ENCODE peak calls at places on chromosomes 6 and 20, in six cellular contexts. A is nephron progenitor cell; E is activated naive CD8-positive, alpha-beta T cell treated with anti-CD3 and anti-CD28 coated beads for 36 hours; I is SW 1271; M is fibroblast of mammary gland; Y is HEK293T. P is an unnamed sample.

GRCh38 chr6:69915346-69915745 is 49.0 kb downstream of the COL19A1 start:
- DNase-seq in A (no peak), E (no peak), I (no peak), M (no peak), Y (no peak), P (no peak)

GRCh38 chr6:6878921-6879585 is 228.7 kb upstream of the RREB1 start:
- DNase-seq in A (no peak), E (no peak), I (no peak), M (peak), Y (no peak), P (no peak)

GRCh38 chr6:4351857-4352669 is 216.7 kb upstream of the ECI2 start:
- DNase-seq in A (no peak), E (no peak), I (peak), M (peak), Y (no peak), P (no peak)

GRCh38 chr6:50589751-50590470 is 123.4 kb upstream of the TFAP2D start:
- DNase-seq in A (no peak), E (no peak), I (no peak), M (no peak), Y (no peak), P (no peak)

GRCh38 chr20:24862606-24863005 is 86.5 kb upstream of the CST7 start:
- DNase-seq in A (no peak), E (no peak), I (no peak), M (no peak), Y (no peak), P (no peak)

GRCh38 chr6:811806-812205 is 118.9 kb upstream of the EXOC2 start:
- DNase-seq in A (no peak), E (no peak), I (no peak), M (no peak), Y (no peak), P (no peak)

GRCh38 chr6:167291623-167292300 is 647 bp downstream of the UNC93A start:
- DNase-seq in A (no peak), E (no peak), I (no peak), M (no peak), Y (no peak), P (no peak)

GRCh38 chr20:45407067-45407745 is 883 bp upstream of the DBNDD2 start:
- DNase-seq in A (peak), E (peak), I (no peak), M (peak), Y (peak), P (peak)

GRCh38 chr6:106547961-106548453 is 81.3 kb downstream of the RTN4IP1 start:
- DNase-seq in A (no peak), E (peak), I (no peak), M (peak), Y (no peak), P (no peak)

GRCh38 chr20:48338717-48339116 is 489.1 kb downstream of the PREX1 start:
- DNase-seq in A (no peak), E (no peak), I (no peak), M (peak), Y (no peak), P (no peak)

GRCh38 chr6:107105511-107106116 is 9.7 kb downstream of the BEND3 start:
- DNase-seq in A (no peak), E (no peak), I (no peak), M (no peak), Y (no peak), P (no peak)

GRCh38 chr6:17152703-17153102 is 50.9 kb downstream of the STMND1 start:
- DNase-seq in A (no peak), E (no peak), I (no peak), M (no peak), Y (no peak), P (no peak)

GRCh38 chr20:63778857-63779256 is 39.3 kb downstream of the SLC2A4RG start:
- DNase-seq in A (no peak), E (no peak), I (no peak), M (no peak), Y (no peak), P (no peak)

GRCh38 chr6:2108700-2109306 is 136.6 kb downstream of the GMDS start:
- DNase-seq in A (no peak), E (no peak), I (no peak), M (no peak), Y (peak), P (peak)

GRCh38 chr6:106794129-106794528 is 164.8 kb downstream of the QRSL1 start:
- DNase-seq in A (no peak), E (no peak), I (no peak), M (no peak), Y (no peak), P (no peak)

GRCh38 chr6:122789078-122789861 is at the start of gene SMPDL3A:
- DNase-seq in A (peak), E (peak), I (peak), M (peak), Y (peak), P (peak)

GRCh38 chr6:128964233-128964755 is 81.4 kb downstream of the LAMA2 start:
- DNase-seq in A (no peak), E (no peak), I (no peak), M (no peak), Y (no peak), P (no peak)

GRCh38 chr6:142913511-142914047 is 31.4 kb downstream of the HIVEP2 start:
- DNase-seq in A (no peak), E (peak), I (no peak), M (no peak), Y (no peak), P (no peak)

GRCh38 chr20:8837396-8837795 is 231.5 kb upstream of the PLCB4 start:
- DNase-seq in A (no peak), E (no peak), I (no peak), M (peak), Y (no peak), P (no peak)

P was measured in NCI-H2227 treated with DMSO at 0.1 percent for 48 hours.